ENCODE peak calls at places on chromosomes 11 and 22, in eight cellular contexts. W, X, Y, M, L, Q, K and U are unnamed samples.

GRCh38 chr22:20741634-20742581 is 32.0 kb upstream of the SERPIND1 start:
- DNase-seq in W (peak; percentile 66), X (peak; percentile 59), Y (no peak), M (peak; percentile 30), L (peak; percentile 6), Q (no peak), K (no peak), U (no peak)

GRCh38 chr11:942853-943252 is 17.2 kb downstream of the AP2A2 start:
- DNase-seq in W (no peak), X (no peak), Y (no peak), M (peak; percentile 78), L (no peak), Q (no peak), K (peak; percentile 92), U (no peak)

GRCh38 chr11:17762309-17762974 is 27.9 kb downstream of the KCNC1 start:
- DNase-seq in W (no peak), X (no peak), Y (no peak), M (no peak), L (no peak), Q (no peak), K (peak; percentile 49), U (peak; percentile 67)

GRCh38 chr11:2699531-2700414 is at the start of gene KCNQ1OT1:
- DNase-seq in W (peak; percentile 94), X (peak; percentile 99), Y (peak; percentile 71), M (peak; percentile 95), L (peak; percentile 87), Q (peak; percentile 94), K (peak; percentile 99), U (peak; percentile 92)

GRCh38 chr11:69417211-69418085 is 64.0 kb upstream of the LINC01488 start:
- DNase-seq in W (no peak), X (no peak), Y (no peak), M (no peak), L (no peak), Q (no peak), K (peak; percentile 63), U (no peak)

GRCh38 chr11:131025020-131025419 is 108.7 kb upstream of the SNX19 start:
- DNase-seq in W (no peak), X (peak; percentile 65), Y (no peak), M (peak; percentile 63), L (peak; percentile 41), Q (no peak), K (no peak), U (no peak)

GRCh38 chr11:39910087-39910486 is 1549.4 kb downstream of the LRRC4C start:
- DNase-seq in W (no peak), X (no peak), Y (no peak), M (no peak), L (no peak), Q (no peak), K (no peak), U (no peak)

GRCh38 chr11:79220171-79220570 is 220.7 kb downstream of the TENM4 start:
- DNase-seq in W (no peak), X (no peak), Y (no peak), M (no peak), L (no peak), Q (no peak), K (no peak), U (no peak)

GRCh38 chr22:45925811-45926351 is 51.1 kb downstream of the WNT7B start:
- DNase-seq in W (no peak), X (no peak), Y (no peak), M (peak; percentile 8), L (no peak), Q (no peak), K (no peak), U (no peak)

GRCh38 chr11:20599424-20600346 is at the start of gene SLC6A5:
- DNase-seq in W (no peak), X (peak; percentile 77), Y (peak; percentile 75), M (peak; percentile 61), L (no peak), Q (no peak), K (no peak), U (no peak)

GRCh38 chr11:128026596-128026995 is 560.8 kb downstream of the ETS1 start:
- DNase-seq in W (no peak), X (peak; percentile 70), Y (no peak), M (peak; percentile 99), L (peak; percentile 99), Q (no peak), K (no peak), U (no peak)

GRCh38 chr11:17703951-17704350 is 15.4 kb upstream of the MYOD1 start:
- DNase-seq in W (no peak), X (peak; percentile 55), Y (no peak), M (peak; percentile 23), L (peak; percentile 23), Q (no peak), K (no peak), U (no peak)

GRCh38 chr11:64341851-64342791 is 2.1 kb downstream of the CCDC88B start:
- DNase-seq in W (peak; percentile 35), X (peak; percentile 97), Y (peak; percentile 76), M (peak; percentile 87), L (peak; percentile 88), Q (peak; percentile 99), K (peak; percentile 96), U (peak; percentile 100)

GRCh38 chr11:68950776-68951175 is 30.0 kb downstream of the MRGPRD start:
- DNase-seq in W (no peak), X (no peak), Y (peak; percentile 22), M (no peak), L (no peak), Q (no peak), K (no peak), U (no peak)